ENCODE peak calls at places on chromosomes 11 and 22, in six cellular contexts. F, T, L, C, N and Y are unnamed samples.

GRCh38 chr22:19987394-19988306 is 29.0 kb downstream of the ARVCF start:
- DNase-seq in F (no peak), T (no peak), L (no peak), C (no peak), N (no peak), Y (no peak)

GRCh38 chr11:14317659-14318325 is 41.2 kb downstream of the RRAS2 start:
- DNase-seq in F (no peak), T (no peak), L (no peak), C (no peak), N (no peak), Y (no peak)

GRCh38 chr11:27635567-27636037 is 64.7 kb downstream of the BDNF start:
- DNase-seq in F (no peak), T (no peak), L (no peak), C (no peak), N (no peak), Y (no peak)

GRCh38 chr11:128872594-128872993 is 5.5 kb upstream of the KCNJ1 start:
- DNase-seq in F (no peak), T (no peak), L (no peak), C (no peak), N (no peak), Y (no peak)

GRCh38 chr11:108636222-108636621 is 28.6 kb upstream of the DDX10 start:
- DNase-seq in F (no peak), T (no peak), L (no peak), C (no peak), N (no peak), Y (no peak)

GRCh38 chr11:120346233-120346632 is 10.0 kb downstream of the ARHGEF12 start:
- DNase-seq in F (no peak), T (no peak), L (no peak), C (no peak), N (no peak), Y (no peak)

GRCh38 chr22:26161746-26162145 is 7.5 kb upstream of the SEZ6L start:
- DNase-seq in F (no peak), T (no peak), L (no peak), C (no peak), N (no peak), Y (no peak)

GRCh38 chr22:43315687-43316217 is 27.4 kb downstream of the SCUBE1 start:
- DNase-seq in F (no peak), T (no peak), L (no peak), C (no peak), N (no peak), Y (no peak)

GRCh38 chr11:78806214-78807004 is 231.7 kb upstream of the NARS2 start:
- DNase-seq in F (no peak), T (no peak), L (no peak), C (no peak), N (no peak), Y (no peak)

GRCh38 chr11:35893796-35894475 is 49.9 kb upstream of the LDLRAD3 start:
- DNase-seq in F (no peak), T (no peak), L (peak), C (no peak), N (no peak), Y (no peak)

GRCh38 chr11:34308821-34309585 is 48.8 kb downstream of the ABTB2 start:
- DNase-seq in F (no peak), T (peak), L (no peak), C (no peak), N (no peak), Y (no peak)

GRCh38 chr11:37504066-37504611 is 906.1 kb upstream of the RAG2 start:
- DNase-seq in F (no peak), T (peak), L (peak), C (no peak), N (no peak), Y (no peak)

GRCh38 chr22:47567126-47567730 is 804.8 kb downstream of the TBC1D22A start:
- DNase-seq in F (no peak), T (no peak), L (no peak), C (no peak), N (no peak), Y (no peak)

GRCh38 chr11:122772945-122773344 is 65.4 kb upstream of the CRTAM start:
- DNase-seq in F (no peak), T (peak), L (no peak), C (no peak), N (no peak), Y (no peak)

GRCh38 chr11:122773781-122774266 is 64.5 kb upstream of the CRTAM start:
- DNase-seq in F (no peak), T (no peak), L (no peak), C (no peak), N (no peak), Y (no peak)

GRCh38 chr11:122776546-122776945 is 61.8 kb upstream of the CRTAM start:
- DNase-seq in F (no peak), T (no peak), L (no peak), C (no peak), N (no peak), Y (no peak)

GRCh38 chr11:122778148-122778547 is 60.2 kb upstream of the CRTAM start:
- DNase-seq in F (no peak), T (peak), L (no peak), C (no peak), N (no peak), Y (no peak)

GRCh38 chr11:122775675-122776271 is 62.5 kb upstream of the CRTAM start:
- DNase-seq in F (no peak), T (no peak), L (no peak), C (no peak), N (no peak), Y (no peak)
- H3K4me3 ChIP-seq in F (no peak), T (no peak), L (no peak), C (no peak), N (no peak), Y (no peak)

GRCh38 chr11:17314904-17315426 is 36.6 kb upstream of the NCR3LG1 start:
- DNase-seq in F (no peak), T (no peak), L (no peak), C (no peak), N (no peak), Y (no peak)

GRCh38 chr11:17314232-17314547 is 37.4 kb upstream of the NCR3LG1 start:
- DNase-seq in F (no peak), T (peak), L (peak), C (no peak), N (no peak), Y (no peak)

GRCh38 chr11:17313349-17314231 is 37.1 kb downstream of the NUCB2 start:
- DNase-seq in F (no peak), T (no peak), L (no peak), C (no peak), N (no peak), Y (no peak)
- H3K27ac ChIP-seq in F (no peak), T (peak), L (peak), C (no peak), N (no peak), Y (peak)

GRCh38 chr11:77026743-77027142 is 7.5 kb upstream of the B3GNT6 start:
- DNase-seq in F (no peak), T (no peak), L (no peak), C (no peak), N (no peak), Y (no peak)
- H3K4me3 ChIP-seq in F (no peak), T (no peak), L (no peak), C (no peak), N (no peak), Y (no peak)

DNA sequence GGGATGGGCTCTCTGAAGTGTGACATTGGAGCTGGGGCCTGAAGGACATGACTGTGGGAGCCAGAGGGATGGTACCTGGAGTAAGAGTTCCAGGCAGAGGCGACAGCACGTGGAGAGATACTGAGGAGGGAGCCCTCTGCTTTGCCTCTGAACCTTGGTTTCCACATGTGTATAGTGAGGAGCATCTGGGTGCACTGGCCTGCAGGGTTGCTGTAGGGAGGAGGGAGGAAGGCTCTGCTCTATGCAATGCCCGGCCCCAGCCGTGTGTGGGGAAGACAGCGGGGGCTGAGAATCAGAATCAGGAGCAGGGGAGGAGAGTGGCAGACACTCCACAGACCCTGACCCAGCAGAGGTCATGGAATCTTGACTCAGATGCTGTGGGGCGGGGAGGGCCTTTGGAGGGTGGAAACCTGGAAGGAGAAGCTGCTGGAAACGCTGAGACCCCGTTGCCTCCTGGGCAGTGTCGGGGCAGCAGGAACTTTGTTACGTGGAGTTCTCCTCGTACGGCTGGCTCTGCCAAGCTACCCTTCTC is 4.0 kb downstream of the SCYL1 start:
- DNase-seq in F (no peak), T (no peak), L (no peak), C (no peak), N (no peak), Y (no peak)
- H3K27ac ChIP-seq in F (no peak), T (no peak), L (no peak), C (no peak), N (no peak), Y (no peak)

GRCh38 chr11:1384206-1384965 is 5.3 kb upstream of the BRSK2 start:
- DNase-seq in F (no peak), T (peak), L (no peak), C (no peak), N (no peak), Y (no peak)

GRCh38 chr11:1387521-1387920 is 2.2 kb upstream of the BRSK2 start:
- DNase-seq in F (no peak), T (no peak), L (no peak), C (no peak), N (no peak), Y (no peak)

GRCh38 chr11:1381793-1382425 is 7.8 kb upstream of the BRSK2 start:
- DNase-seq in F (no peak), T (no peak), L (no peak), C (no peak), N (no peak), Y (no peak)

GRCh38 chr11:1382429-1382828 is 7.3 kb upstream of the BRSK2 start:
- DNase-seq in F (no peak), T (no peak), L (no peak), C (no peak), N (no peak), Y (no peak)

DNA sequence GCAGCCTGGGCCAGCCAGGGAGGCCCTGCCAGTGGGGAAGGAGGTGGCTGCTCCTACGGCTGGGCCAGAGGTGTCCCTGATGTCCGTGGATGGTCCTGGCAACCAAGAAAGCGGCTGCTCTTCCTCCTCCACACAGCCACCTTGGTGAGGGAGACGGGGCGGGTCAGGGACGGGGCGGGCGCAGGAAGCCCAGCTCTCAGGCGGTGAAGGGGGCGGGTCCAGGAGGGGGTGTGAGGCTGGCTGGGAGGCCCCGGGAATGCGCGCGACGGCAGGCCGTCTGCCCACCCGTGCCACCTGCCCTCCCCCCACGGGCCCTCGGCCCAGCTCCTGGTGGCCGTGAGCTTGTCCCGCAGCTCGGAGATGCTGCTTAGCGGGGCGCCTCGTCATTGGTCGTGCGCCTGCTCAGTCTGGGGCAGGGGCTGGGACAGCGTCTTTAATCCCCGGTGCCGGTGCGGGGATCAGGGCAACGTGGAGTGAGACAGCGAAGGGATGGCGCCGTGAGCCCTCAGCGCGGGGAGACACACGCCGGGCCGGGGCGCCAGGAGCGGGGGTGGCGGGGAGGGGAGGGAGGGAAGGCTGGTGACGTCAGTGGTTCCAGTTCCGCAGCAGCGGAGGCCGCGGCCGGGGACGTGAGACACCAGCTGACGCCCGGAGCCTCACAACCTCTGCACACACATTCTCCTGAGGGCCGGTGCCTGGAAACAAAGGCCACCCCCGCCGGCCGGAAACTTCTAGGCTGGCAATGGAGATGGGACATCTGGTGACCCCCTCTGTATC is 6.7 kb upstream of the BRSK2 start:
- DNase-seq in F (peak), T (peak), L (peak), C (peak), N (peak), Y (peak)
- H3K4me3 ChIP-seq in F (peak), T (peak), L (peak), C (peak), N (peak), Y (peak)

DNA sequence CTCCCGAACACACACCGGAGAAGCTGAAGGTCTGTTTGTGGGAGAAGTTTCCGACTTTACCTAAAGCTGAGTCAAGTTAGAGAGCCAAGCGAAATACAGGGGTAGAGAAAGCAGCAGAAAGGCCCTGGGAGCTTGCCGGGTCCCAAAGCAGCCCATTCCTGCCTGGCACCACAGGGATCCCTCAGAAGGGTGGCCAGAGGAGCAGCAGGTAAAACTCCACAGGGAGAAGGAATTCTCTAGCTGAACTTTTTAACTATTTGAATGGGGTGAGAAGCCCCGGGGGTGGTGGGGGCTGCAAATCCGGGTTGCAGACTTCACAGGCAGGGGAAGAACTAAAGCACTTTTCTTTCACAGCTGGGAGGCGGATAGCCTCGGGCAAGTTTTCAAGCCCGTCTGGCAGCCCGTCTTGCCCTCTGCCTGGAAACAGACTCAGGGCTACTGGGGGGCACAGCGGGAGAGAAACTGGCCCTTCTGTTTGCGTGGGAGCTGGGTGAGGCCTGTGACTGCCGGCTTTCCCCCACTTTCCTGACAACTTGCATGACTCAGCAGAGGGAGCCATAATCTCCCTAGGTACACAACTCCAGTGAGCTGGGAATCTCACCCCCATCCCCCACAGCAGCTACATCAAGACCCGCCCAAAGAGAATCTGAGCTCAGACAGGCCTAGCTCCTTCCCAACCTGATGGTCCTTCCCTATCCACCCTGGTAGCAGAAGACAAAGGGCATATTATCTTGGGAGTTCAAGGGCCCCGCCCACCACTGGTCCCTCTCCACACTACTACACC is 311.0 kb downstream of the SBF2 start:
- DNase-seq in F (no peak), T (peak), L (no peak), C (no peak), N (no peak), Y (no peak)
- H3K27ac ChIP-seq in F (no peak), T (peak), L (no peak), C (no peak), N (no peak), Y (no peak)

GRCh38 chr11:58928691-58929090 is 10.6 kb upstream of the GLYATL1 start:
- DNase-seq in F (no peak), T (no peak), L (no peak), C (no peak), N (no peak), Y (no peak)

GRCh38 chr11:58926251-58926650 is 13.0 kb upstream of the GLYATL1 start:
- DNase-seq in F (no peak), T (peak), L (peak), C (no peak), N (no peak), Y (no peak)

GRCh38 chr11:58927393-58928081 is 11.8 kb upstream of the GLYATL1 start:
- DNase-seq in F (no peak), T (peak), L (peak), C (no peak), N (no peak), Y (no peak)

GRCh38 chr11:58926695-58927094 is 12.6 kb upstream of the GLYATL1 start:
- DNase-seq in F (no peak), T (peak), L (peak), C (no peak), N (no peak), Y (no peak)

GRCh38 chr11:58928082-58928574 is 11.2 kb upstream of the GLYATL1 start:
- DNase-seq in F (no peak), T (peak), L (no peak), C (no peak), N (no peak), Y (no peak)
- H3K4me3 ChIP-seq in F (no peak), T (no peak), L (no peak), C (no peak), N (no peak), Y (no peak)

GRCh38 chr22:39290724-39291161 is 28.7 kb downstream of the RPL3 start:
- DNase-seq in F (no peak), T (peak), L (no peak), C (peak), N (peak), Y (no peak)
- H3K27ac ChIP-seq in F (no peak), T (no peak), L (no peak), C (peak), N (peak), Y (no peak)

GRCh38 chr11:58922475-58922874 is 16.8 kb upstream of the GLYATL1 start:
- DNase-seq in F (no peak), T (no peak), L (no peak), C (no peak), N (no peak), Y (no peak)

GRCh38 chr11:58921778-58922390 is 17.4 kb upstream of the GLYATL1 start:
- DNase-seq in F (no peak), T (no peak), L (no peak), C (no peak), N (no peak), Y (no peak)

GRCh38 chr11:58924230-58924629 is 15.1 kb upstream of the GLYATL1 start:
- DNase-seq in F (no peak), T (no peak), L (no peak), C (no peak), N (no peak), Y (no peak)

GRCh38 chr11:58919980-58920379 is 19.3 kb upstream of the GLYATL1 start:
- DNase-seq in F (no peak), T (no peak), L (no peak), C (no peak), N (no peak), Y (no peak)

DNA sequence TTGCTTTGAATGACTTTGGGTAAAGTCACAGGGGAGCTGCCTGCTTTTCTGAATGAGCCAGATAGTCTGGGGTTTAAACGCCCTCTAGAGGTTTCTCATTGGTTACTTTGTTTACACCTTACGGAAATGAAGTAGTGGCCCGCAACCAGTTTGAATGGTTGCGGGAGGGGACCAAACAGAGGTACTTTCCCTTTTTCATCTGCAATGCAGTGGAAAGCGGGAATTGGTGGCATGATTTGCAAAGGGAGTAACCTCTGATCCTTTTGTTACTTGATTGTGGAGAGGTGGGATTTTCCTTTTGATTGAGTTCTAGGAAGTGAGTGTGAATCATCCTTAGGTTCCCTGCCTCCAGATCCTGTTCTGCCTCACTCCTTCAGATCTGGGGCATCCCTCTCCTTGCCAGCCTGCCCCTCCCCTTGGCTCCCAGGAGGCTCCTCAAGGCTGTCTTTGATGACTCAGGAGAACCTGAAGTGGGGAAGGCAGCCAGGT is 15.9 kb upstream of the GLYATL1 start:
- DNase-seq in F (no peak), T (peak), L (no peak), C (no peak), N (no peak), Y (no peak)
- H3K4me3 ChIP-seq in F (no peak), T (peak), L (peak), C (no peak), N (no peak), Y (no peak)

DNA sequence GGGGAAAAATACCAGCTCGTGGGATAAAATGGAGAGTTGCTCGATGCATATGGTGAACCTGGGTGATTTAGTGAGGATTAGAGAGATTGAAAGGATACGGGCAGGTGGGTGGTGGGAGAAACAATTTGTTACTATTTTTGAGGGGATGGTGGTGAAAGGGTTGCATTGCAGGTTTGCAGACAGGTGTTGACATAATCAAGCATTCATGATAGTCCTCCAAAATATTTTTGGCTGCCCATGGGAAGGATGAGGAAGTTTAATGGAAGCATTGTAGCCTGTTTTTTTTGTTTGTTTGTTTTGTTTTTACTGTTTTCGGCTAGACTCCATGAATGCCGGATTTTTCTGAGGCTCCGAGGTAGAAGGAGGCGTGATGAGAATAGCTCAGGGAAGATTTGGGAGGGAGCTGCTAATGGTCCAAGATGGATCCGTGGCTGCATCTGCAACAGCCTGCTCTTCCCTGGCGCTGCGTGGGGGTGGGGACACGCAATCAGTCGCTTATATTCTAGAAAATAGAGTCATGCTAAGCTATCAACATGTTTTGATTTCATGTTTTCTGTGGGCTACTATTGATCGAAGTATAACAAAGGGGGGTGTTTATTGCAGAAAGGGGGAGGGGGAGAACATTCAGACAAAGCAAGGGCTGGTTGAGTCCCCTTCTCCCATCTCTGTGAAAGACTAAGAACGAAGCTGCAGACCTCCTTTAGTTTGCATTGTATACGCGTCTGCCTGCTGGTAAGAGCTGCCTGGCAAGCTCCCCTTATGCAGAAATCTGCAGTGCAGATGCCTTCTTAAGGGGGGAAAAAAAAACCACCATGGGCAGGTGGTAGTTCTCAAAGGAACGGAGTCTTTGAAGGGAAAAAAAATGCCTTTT is 980 bp downstream of the RTN3 start:
- DNase-seq in F (no peak), T (no peak), L (no peak), C (peak), N (no peak), Y (no peak)
- H3K27ac ChIP-seq in F (peak), T (peak), L (peak), C (peak), N (peak), Y (peak)